ENCODE peak calls at places on chromosome 18, in six cellular contexts. D is transverse colon, L is hepatocyte, P is OCI-LY7, F is body of pancreas, K is tibial artery. G is an unnamed sample. For H3K4me1, the result is how much of the 10 kb centered on the place peaks cover.

GRCh38 chr18:60027397-60027796 is 127.6 kb downstream of the PMAIP1 start:
- DNase-seq in D (no peak), L (no peak), P (no peak), F (no peak), K (no peak), G (no peak)

GRCh38 chr18:47594063-47594462 is 336.4 kb downstream of the SMAD2 start:
- DNase-seq in D (no peak), L (no peak), P (no peak), F (no peak), K (no peak), G (no peak)

GRCh38 chr18:61635901-61636528 is 256.8 kb downstream of the RNF152 start:
- DNase-seq in D (peak), L (peak), P (peak), F (peak), K (peak), G (peak)

GRCh38 chr18:69865656-69866241 is 81.9 kb downstream of the CD226 start:
- DNase-seq in D (no peak), L (no peak), P (no peak), F (no peak), K (no peak), G (no peak)

GRCh38 chr18:6039055-6039454 is 143.7 kb upstream of the TMEM200C start:
- DNase-seq in D (no peak), L (no peak), P (no peak), F (no peak), K (no peak), G (no peak)

GRCh38 chr18:70453058-70453775 is 164.4 kb downstream of the SOCS6 start:
- DNase-seq in D (no peak), L (no peak), P (no peak), F (no peak), K (no peak), G (no peak)

GRCh38 chr18:21743166-21743831 is 2.7 kb downstream of the MIB1 start:
- DNase-seq in D (no peak), L (no peak), P (no peak), F (no peak), K (no peak), G (no peak)

GRCh38 chr18:50751490-50751889 is 68.3 kb downstream of the MRO start:
- DNase-seq in D (no peak), L (no peak), P (no peak), F (no peak), K (no peak), G (no peak)

GRCh38 chr18:24530630-24531111 is 70.2 kb downstream of the HRH4 start:
- DNase-seq in D (no peak), L (peak), P (no peak), F (no peak), K (no peak), G (no peak)

GRCh38 chr18:65567372-65567771 is 183.4 kb upstream of the CDH7 start:
- DNase-seq in D (no peak), L (peak), P (no peak), F (no peak), K (no peak), G (no peak)

GRCh38 chr18:7479756-7480155 is 87.4 kb upstream of the PTPRM start:
- DNase-seq in D (no peak), L (no peak), P (no peak), F (no peak), K (no peak), G (no peak)

GRCh38 chr18:47244041-47244440 is 7.4 kb downstream of the SKOR2 start:
- DNase-seq in D (no peak), L (no peak), P (no peak), F (no peak), K (no peak), G (no peak)

GRCh38 chr18:58484989-58485962 is 143.6 kb downstream of the ALPK2 start:
- DNase-seq in D (peak), L (peak), P (no peak), F (no peak), K (no peak), G (peak)
- TF ChIP-seq CTCF in D (no peak), L (peak), P (no peak), F (no peak), K (no peak), G (peak)

DNA sequence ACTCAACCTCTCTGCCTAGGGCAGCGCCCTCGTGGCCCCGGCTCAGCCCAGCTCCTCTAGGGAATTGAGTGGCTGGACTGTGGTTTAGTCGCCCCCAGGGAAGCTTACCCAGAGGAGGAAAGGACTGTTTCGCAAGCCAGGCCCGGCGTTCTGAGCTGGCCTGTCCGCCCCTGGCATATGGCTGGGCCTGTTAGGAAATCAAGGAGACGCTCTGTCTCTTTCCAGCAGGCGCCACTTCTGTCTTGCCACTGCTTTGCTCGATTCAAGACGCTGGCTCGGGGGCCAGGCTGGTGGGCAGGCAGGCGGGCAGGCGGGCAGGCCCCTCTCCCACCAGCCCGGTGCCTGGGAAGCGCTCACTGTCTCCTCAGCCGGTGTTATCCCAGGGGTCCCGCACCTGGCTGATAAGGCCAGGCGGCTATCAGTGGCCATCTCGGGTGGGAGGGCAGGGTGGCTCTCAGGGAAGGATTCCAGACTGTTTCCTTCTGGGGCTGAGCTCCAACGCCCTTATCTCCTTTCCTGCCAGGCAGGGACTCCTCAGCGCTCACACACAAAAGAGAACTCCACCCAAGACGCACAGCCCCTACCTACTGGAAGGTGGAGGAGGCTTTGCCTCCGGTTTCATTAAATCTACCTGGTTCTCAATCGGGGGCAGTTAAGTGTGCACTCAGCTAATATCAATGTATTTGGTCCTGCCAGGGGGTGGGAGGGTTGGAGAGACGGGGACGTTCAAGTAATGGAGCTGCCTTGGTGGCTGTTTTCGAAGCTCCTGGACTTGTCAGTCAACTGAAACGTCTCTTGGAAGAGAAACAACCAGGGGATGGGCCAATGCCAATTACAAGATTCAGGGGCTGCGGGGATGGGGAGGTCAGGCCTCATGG is 109.1 kb downstream of the SMAD7 start:
- DNase-seq in D (no peak), L (peak), P (no peak), F (no peak), K (peak), G (no peak)
- H3K4me1 ChIP-seq in D (under half), L (half or more), P (under half), F (under half), K (half or more), G (under half)

GRCh38 chr18:54950221-54950620 is 9.0 kb downstream of the CCDC68 start:
- DNase-seq in D (no peak), L (peak), P (no peak), F (peak), K (no peak), G (no peak)
- TF ChIP-seq CTCF in D (no peak), L (peak), P (no peak), F (peak), K (no peak), G (no peak)

GRCh38 chr18:13603304-13604019 is 122.9 kb downstream of the FAM210A start:
- DNase-seq in D (no peak), L (no peak), P (no peak), F (no peak), K (no peak), G (no peak)

GRCh38 chr18:13605477-13605876 is 120.9 kb downstream of the FAM210A start:
- DNase-seq in D (no peak), L (no peak), P (no peak), F (no peak), K (no peak), G (no peak)

GRCh38 chr18:13605901-13606300 is 120.5 kb downstream of the FAM210A start:
- DNase-seq in D (no peak), L (no peak), P (no peak), F (no peak), K (no peak), G (no peak)

GRCh38 chr18:13606589-13607254 is 119.6 kb downstream of the FAM210A start:
- DNase-seq in D (no peak), L (peak), P (no peak), F (no peak), K (no peak), G (no peak)

DNA sequence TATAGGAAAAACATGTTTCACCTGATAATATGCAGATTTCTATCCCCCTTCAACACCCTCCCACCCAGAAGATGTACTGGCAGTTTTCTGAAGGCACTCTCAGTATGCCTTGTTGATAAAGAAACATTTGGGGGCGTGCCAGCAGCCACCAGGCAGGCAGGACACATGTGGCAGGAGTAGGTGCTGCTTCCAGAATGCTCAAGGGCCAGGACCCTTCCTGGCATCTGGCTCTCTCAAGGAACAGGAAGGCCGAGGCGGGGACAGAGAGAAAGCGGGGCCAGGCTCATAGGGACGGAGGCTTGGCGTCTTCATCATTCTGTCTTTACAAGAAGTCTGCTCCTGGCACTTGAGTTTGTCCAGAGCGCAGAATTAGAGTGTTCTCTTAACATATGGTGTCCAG is 121.6 kb downstream of the FAM210A start:
- DNase-seq in D (no peak), L (no peak), P (no peak), F (no peak), K (no peak), G (no peak)
- H3K4me1 ChIP-seq in D (under half), L (under half), P (under half), F (under half), K (under half), G (under half)

DNA sequence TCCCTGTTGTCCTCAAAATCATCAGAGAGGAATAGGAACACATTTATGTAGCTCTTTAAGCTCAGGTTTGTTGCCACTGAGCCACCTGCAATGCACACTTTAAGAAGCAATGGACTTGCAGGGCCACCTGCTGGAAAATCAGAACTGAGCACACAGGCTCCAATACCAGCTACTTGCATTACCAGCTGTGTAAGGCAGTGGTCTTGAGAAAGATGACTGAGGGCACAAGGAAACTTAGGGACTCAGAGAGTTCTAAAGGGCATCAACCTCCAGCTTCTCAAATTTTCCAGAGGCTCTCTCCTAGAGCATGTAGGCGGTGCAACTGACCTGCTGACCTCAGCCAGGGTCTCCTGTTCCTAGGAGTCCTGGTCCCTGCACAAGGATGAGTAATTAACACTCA is 2.5 kb upstream of the CNDP2 start:
- DNase-seq in D (peak), L (peak), P (peak), F (peak), K (no peak), G (peak)
- TF ChIP-seq CTCF in D (peak), L (peak), P (peak), F (peak), K (peak), G (peak)

DNA sequence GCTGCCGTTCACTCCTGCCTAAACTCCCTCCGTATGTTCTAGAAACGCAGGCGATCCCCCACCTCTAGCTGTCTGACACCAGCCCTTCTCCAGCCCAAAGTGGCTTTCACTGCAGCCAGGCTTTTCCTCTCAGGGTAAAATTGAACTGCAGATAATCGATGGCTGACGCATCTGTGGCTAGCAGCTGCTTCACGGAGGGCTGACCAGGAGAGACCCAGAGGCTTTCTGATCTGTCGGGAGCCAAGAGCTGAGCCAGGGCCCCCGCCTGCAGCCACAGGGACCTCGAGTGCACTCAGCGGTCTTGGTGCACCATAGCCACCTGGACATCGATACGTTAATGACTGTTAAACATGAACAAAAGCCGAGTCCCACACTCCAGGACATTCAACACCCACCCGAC is 107.5 kb downstream of the MBP start:
- DNase-seq in D (no peak), L (no peak), P (no peak), F (no peak), K (no peak), G (no peak)
- H3K4me1 ChIP-seq in D (under half), L (under half), P (under half), F (under half), K (under half), G (under half)

DNA sequence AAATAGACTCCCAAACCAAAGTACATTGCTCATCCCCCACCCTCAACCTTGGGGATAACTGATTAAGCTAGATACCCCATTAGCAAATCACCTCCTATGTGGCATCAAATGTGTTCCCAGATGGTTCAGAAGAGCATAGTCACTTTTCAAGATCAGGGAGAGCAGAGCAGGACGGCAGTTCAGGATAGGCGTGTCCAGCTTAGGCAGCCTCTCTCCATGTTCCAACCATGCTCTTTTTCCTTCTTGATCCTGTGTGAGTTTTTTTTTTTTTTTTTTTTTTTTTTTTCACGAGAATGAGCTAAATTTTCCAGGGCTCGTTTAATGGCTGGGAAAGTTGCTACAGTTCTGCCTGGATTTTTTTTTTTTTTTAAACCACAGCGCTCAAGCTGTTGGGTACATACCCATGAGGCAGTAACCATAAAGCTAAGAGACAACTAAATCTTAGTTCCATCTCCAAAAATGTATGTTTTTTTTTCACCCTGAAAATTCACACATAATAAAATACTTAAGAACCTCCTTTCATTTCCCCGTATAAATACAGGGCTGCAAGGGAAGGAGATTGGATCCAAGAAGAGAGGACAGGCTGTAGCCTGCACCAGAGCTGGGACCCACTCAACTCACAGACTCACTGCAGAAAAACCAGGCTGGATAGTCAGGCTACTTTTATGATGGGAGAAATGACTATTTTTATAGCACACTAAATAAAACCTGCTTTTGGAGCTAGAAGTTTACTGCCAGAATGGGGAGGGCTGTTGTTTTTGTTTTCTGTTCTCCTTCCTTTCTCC is 244.3 kb downstream of the SETBP1 start:
- DNase-seq in D (no peak), L (peak), P (no peak), F (no peak), K (no peak), G (no peak)
- TF ChIP-seq CTCF in D (no peak), L (no peak), P (no peak), F (no peak), K (no peak), G (no peak)

GRCh38 chr18:12013186-12013916 is 32.0 kb downstream of the IMPA2 start:
- DNase-seq in D (no peak), L (no peak), P (no peak), F (no peak), K (no peak), G (no peak)

GRCh38 chr18:12015697-12016062 is 34.4 kb downstream of the IMPA2 start:
- DNase-seq in D (peak), L (no peak), P (no peak), F (peak), K (no peak), G (peak)

GRCh38 chr18:12014976-12015696 is 33.8 kb downstream of the IMPA2 start:
- DNase-seq in D (no peak), L (no peak), P (no peak), F (no peak), K (no peak), G (no peak)

GRCh38 chr18:12014091-12014490 is 32.8 kb downstream of the IMPA2 start:
- DNase-seq in D (no peak), L (no peak), P (no peak), F (no peak), K (no peak), G (no peak)

DNA sequence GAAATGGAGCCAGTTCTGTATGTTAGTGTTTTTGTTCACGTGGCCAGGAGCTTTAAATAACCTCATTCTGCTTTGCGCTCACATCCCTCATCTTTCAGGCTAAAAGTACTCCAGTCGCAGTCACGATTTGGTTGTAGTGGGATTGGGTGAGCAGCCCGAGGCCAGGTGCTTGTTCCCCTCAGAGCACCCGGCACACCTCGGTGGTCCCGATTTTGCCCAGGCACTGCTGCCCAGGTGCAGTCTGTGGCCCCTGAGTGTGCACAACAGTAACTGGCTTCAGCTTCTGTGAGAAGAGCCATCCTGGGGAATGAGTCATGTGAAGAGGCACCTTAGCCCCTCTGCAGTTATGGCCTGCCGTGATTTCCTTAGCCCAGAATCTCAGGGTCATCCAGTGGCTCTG is 33.2 kb downstream of the IMPA2 start:
- DNase-seq in D (no peak), L (no peak), P (no peak), F (no peak), K (no peak), G (no peak)
- H3K4me1 ChIP-seq in D (under half), L (under half), P (under half), F (half or more), K (under half), G (under half)

G was measured in prostate gland.